ENCODE peak calls at places on chromosomes 2 and 18, in five cellular contexts. O is heart left ventricle; C is activated naive CD8-positive, alpha-beta T cell treated with anti-CD3 and anti-CD28 coated beads for 36 hours; N is T-helper 1 cell; E is NCI-H2107. D is an unnamed sample.

GRCh38 chr2:41004700-41005099 is 552.8 kb upstream of the SLC8A1 start:
- DNase-seq in C (no peak), E (no peak), O (no peak), N (no peak), D (no peak)

GRCh38 chr2:239575931-239576445 is 175.2 kb upstream of the HDAC4 start:
- DNase-seq in C (no peak), N (no peak), E (no peak), O (no peak), D (no peak)

GRCh38 chr18:8029061-8029460 is 461.9 kb downstream of the PTPRM start:
- DNase-seq in E (no peak), C (no peak), N (no peak), O (no peak), D (no peak)

GRCh38 chr2:169928463-169928864 is 101.2 kb downstream of the UBR3 start:
- DNase-seq in O (no peak), E (peak), C (no peak), N (no peak), D (no peak)

GRCh38 chr2:162297925-162298552 is 20.4 kb downstream of the IFIH1 start:
- DNase-seq in E (peak), O (no peak), C (peak), N (peak), D (no peak)

GRCh38 chr2:98761267-98761781 is 30.4 kb upstream of the MGAT4A start:
- DNase-seq in O (no peak), C (peak), E (no peak), N (no peak), D (no peak)

GRCh38 chr2:242056785-242057184 is 187.3 kb downstream of the RTP5 start:
- DNase-seq in N (no peak), E (no peak), C (no peak), O (no peak), D (no peak)

GRCh38 chr2:8456149-8457091 is 225.4 kb upstream of the ID2 start:
- DNase-seq in O (no peak), C (peak), E (no peak), N (peak), D (no peak)

D was measured in Right ventricle myocardium superior.